ENCODE peak calls at places on chromosome 16, in seven cellular contexts. D is adrenal gland; R is mesenchymal stem cell; L is iPS DF 6.9; U is fibroblast of mammary gland; Q is CD8-positive, alpha-beta memory T cell; E is CD4-positive, alpha-beta memory T cell. J is an unnamed sample.

GRCh38 chr16:12416136-12416787 is 387.4 kb downstream of the CPPED1 start:
- DNase-seq in D (no peak), R (no peak), L (no peak), U (no peak), Q (no peak), E (no peak), J (no peak)

GRCh38 chr16:15644306-15644961 is 1.5 kb upstream of the MARF1 start:
- DNase-seq in D (no peak), R (peak; percentile 36), L (no peak), U (peak; percentile 73), Q (no peak), E (no peak), J (no peak)

GRCh38 chr16:82753821-82754220 is 127.1 kb downstream of the CDH13 start:
- DNase-seq in D (no peak), R (no peak), L (no peak), U (peak; percentile 59), Q (no peak), E (no peak), J (peak; percentile 31)

GRCh38 chr16:89246903-89247733 is 29.6 kb downstream of the ZNF778 start:
- DNase-seq in D (peak; percentile 93), R (peak; percentile 81), L (no peak), U (peak; percentile 74), Q (peak; percentile 90), E (peak; percentile 94), J (peak; percentile 83)

GRCh38 chr16:82651921-82652601 is 25.3 kb downstream of the CDH13 start:
- DNase-seq in D (no peak), R (peak; percentile 24), L (no peak), U (no peak), Q (no peak), E (peak; percentile 37), J (no peak)

GRCh38 chr16:80536246-80536645 is 4.5 kb upstream of the DYNLRB2 start:
- DNase-seq in D (no peak), R (no peak), L (no peak), U (no peak), Q (no peak), E (no peak), J (no peak)

GRCh38 chr16:54342001-54342776 is 55.6 kb upstream of the IRX3 start:
- DNase-seq in D (no peak), R (peak; percentile 17), L (no peak), U (peak; percentile 17), Q (no peak), E (no peak), J (peak; percentile 21)

GRCh38 chr16:48300391-48300856 is 53.1 kb upstream of the ABCC11 start:
- DNase-seq in D (no peak), R (peak; percentile 80), L (no peak), U (peak; percentile 66), Q (no peak), E (no peak), J (peak; percentile 96)

GRCh38 chr16:69253796-69254426 is 57.2 kb upstream of the VPS4A start:
- DNase-seq in D (no peak), R (peak; percentile 9), L (no peak), U (peak; percentile 50), Q (no peak), E (peak; percentile 23), J (no peak)

GRCh38 chr16:8958344-8958808 is 5.3 kb downstream of the USP7 start:
- DNase-seq in D (peak; percentile 74), R (peak; percentile 89), L (no peak), U (peak; percentile 73), Q (no peak), E (no peak), J (peak; percentile 59)

GRCh38 chr16:57257455-57258070 is 12.5 kb downstream of the ARL2BP start:
- DNase-seq in D (peak; percentile 38), R (no peak), L (no peak), U (no peak), Q (no peak), E (no peak), J (no peak)

GRCh38 chr16:11533588-11533987 is 53.1 kb downstream of the LITAF start:
- DNase-seq in D (no peak), R (no peak), L (no peak), U (no peak), Q (no peak), E (no peak), J (no peak)

GRCh38 chr16:54173489-54173888 is 113.1 kb downstream of the IRX3 start:
- DNase-seq in D (no peak), R (no peak), L (no peak), U (no peak), Q (no peak), E (no peak), J (no peak)

GRCh38 chr16:31400191-31400590 is 7.1 kb downstream of the ITGAD start:
- DNase-seq in D (no peak), R (no peak), L (no peak), U (no peak), Q (no peak), E (no peak), J (no peak)

GRCh38 chr16:31404353-31405064 is 11.4 kb downstream of the ITGAD start:
- DNase-seq in D (no peak), R (no peak), L (no peak), U (peak; percentile 73), Q (no peak), E (no peak), J (peak; percentile 44)

GRCh38 chr16:31401436-31401835 is 8.3 kb downstream of the ITGAD start:
- DNase-seq in D (no peak), R (no peak), L (no peak), U (no peak), Q (no peak), E (no peak), J (no peak)

GRCh38 chr16:31402687-31403086 is 9.6 kb downstream of the ITGAD start:
- DNase-seq in D (no peak), R (no peak), L (no peak), U (peak; percentile 21), Q (no peak), E (no peak), J (peak; percentile 12)

DNA sequence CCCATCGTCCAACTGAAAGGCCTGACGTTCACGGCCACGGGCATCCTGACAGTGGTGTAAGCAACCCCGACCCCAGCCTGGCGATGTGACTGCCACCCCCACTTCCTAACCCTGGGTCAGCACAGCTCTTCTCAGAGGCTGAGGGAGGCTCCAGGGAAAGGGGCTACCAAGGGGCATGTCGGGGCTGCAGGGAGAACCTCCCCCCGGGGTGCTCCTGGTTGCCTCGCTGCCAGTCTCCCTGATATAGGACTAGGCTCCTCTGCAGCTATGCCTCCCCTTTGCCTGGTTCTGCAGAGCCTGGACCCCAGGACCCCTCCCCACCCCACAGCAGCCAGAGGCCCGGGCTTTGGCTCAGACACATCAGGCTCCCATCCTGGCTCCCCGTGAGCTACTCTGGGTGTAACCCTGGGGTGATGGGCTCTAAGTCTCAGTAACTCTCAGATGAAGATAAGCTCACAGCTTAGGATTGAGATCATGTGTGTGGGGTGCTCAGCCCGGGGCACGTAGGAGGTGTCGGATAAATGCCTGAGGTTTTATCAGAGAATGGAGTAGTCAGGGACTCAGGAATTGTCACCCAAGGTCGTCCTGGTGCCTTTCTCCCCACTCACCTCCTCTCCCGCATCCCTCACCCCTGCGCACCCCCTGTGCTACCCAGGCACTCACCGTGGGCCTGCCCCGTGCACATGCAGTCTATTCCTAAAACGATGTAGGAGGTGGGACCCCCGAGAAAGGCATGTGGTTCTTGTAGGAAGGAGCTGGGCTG is 10.6 kb downstream of the ITGAD start:
- DNase-seq in D (no peak), R (no peak), L (no peak), U (no peak), Q (no peak), E (no peak), J (no peak)
- H3K4me3 ChIP-seq in D (no peak overlapping the region), R (peak overlapping the region; percentile 82), L (no peak overlapping the region), U (peak overlapping the region; percentile 69), Q (no peak overlapping the region), E (no peak overlapping the region), J (peak overlapping the region; percentile 59)

DNA sequence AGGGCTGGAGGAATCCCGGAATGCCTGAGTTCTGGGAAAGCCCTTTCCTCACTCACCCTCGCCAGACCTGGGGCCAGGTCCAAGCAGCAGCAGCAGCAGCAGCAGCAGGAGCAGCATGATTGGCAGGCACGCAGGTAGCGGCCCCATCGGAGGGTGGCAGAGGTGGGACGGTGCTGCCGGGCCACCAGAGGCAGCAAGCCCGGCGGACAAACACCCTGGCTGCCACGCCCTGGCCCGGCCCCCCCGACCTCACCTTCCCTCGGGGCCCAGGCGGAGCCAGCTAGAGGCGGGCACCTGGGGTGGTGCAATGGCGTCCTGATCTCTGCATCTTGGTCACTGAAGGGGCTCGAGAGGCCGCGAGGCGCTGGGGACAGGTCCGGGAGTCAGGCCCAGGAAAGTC is 122.4 kb downstream of the LAT start:
- DNase-seq in D (no peak), R (no peak), L (no peak), U (no peak), Q (no peak), E (no peak), J (no peak)
- H3K4me3 ChIP-seq in D (no peak overlapping the region), R (no peak overlapping the region), L (peak overlapping the region; percentile 66), U (no peak overlapping the region), Q (no peak overlapping the region), E (no peak overlapping the region), J (no peak overlapping the region)

GRCh38 chr16:85080923-85081498 is 31.3 kb downstream of the CIBAR2 start:
- DNase-seq in D (peak; percentile 70), R (peak; percentile 50), L (no peak), U (no peak), Q (no peak), E (no peak), J (no peak)

GRCh38 chr16:85083051-85083639 is 29.1 kb downstream of the CIBAR2 start:
- DNase-seq in D (no peak), R (no peak), L (peak; percentile 47), U (no peak), Q (no peak), E (no peak), J (no peak)

GRCh38 chr16:85081765-85082164 is 30.5 kb downstream of the CIBAR2 start:
- DNase-seq in D (no peak), R (no peak), L (no peak), U (no peak), Q (no peak), E (no peak), J (no peak)

GRCh38 chr16:85084841-85085535 is 27.3 kb downstream of the CIBAR2 start:
- DNase-seq in D (no peak), R (no peak), L (no peak), U (no peak), Q (no peak), E (no peak), J (no peak)

GRCh38 chr16:85082553-85083050 is 29.7 kb downstream of the CIBAR2 start:
- DNase-seq in D (no peak), R (no peak), L (no peak), U (no peak), Q (no peak), E (no peak), J (no peak)
- H3K4me3 ChIP-seq in D (no peak overlapping the region), R (no peak overlapping the region), L (no peak overlapping the region), U (no peak overlapping the region), Q (no peak overlapping the region), E (no peak overlapping the region), J (no peak overlapping the region)

GRCh38 chr16:84819644-84820304 is at the start of gene CRISPLD2:
- DNase-seq in D (peak; percentile 96), R (peak; percentile 91), L (peak; percentile 74), U (peak; percentile 82), Q (peak; percentile 86), E (peak; percentile 81), J (peak; percentile 78)

GRCh38 chr16:84821728-84822676 is 2.2 kb downstream of the CRISPLD2 start:
- DNase-seq in D (no peak), R (peak; percentile 63), L (no peak), U (peak; percentile 90), Q (no peak), E (no peak), J (peak; percentile 60)

GRCh38 chr16:84821179-84821578 is 1.4 kb downstream of the CRISPLD2 start:
- DNase-seq in D (no peak), R (no peak), L (no peak), U (no peak), Q (no peak), E (no peak), J (no peak)

GRCh38 chr16:84820305-84820684 is 510 bp downstream of the CRISPLD2 start:
- DNase-seq in D (no peak), R (peak; percentile 52), L (no peak), U (peak; percentile 46), Q (no peak), E (no peak), J (no peak)

GRCh38 chr16:84820771-84821170 is 986 bp downstream of the CRISPLD2 start:
- DNase-seq in D (no peak), R (no peak), L (no peak), U (peak; percentile 38), Q (no peak), E (no peak), J (no peak)
- H3K4me3 ChIP-seq in D (peak overlapping the region; percentile 1), R (peak overlapping the region; percentile 76), L (no peak overlapping the region), U (peak overlapping the region; percentile 72), Q (no peak overlapping the region), E (no peak overlapping the region), J (peak overlapping the region; percentile 72)